ENCODE peak calls at places on chromosome 20, in eight cellular contexts. J is activated CD8-positive, alpha-beta memory T cell treated with anti-CD3 and anti-CD28 coated beads for 4 hours; M is pulmonary artery endothelial cell; Y is neuronal stem cell; P is GM23248; A is Panc1; I is stimulated activated CD4-positive, alpha-beta T cell treated with anti-CD3 and anti-CD28 coated beads, TNF-alpha, amount 100 ng/mL, for 4 hours; C is GM10248. W is an unnamed sample.

GRCh38 chr20:59920944-59921343 is 12.5 kb downstream of the SYCP2 start:
- DNase-seq in J (no peak), M (no peak), Y (no peak), P (no peak), A (no peak), I (no peak), C (no peak), W (no peak)

GRCh38 chr20:25525857-25526256 is 59.5 kb downstream of the NINL start:
- DNase-seq in J (no peak), M (no peak), Y (no peak), P (peak; percentile 98), A (no peak), I (no peak), C (no peak), W (no peak)

GRCh38 chr20:20331796-20332195 is 36.1 kb upstream of the INSM1 start:
- DNase-seq in J (no peak), M (no peak), Y (no peak), P (no peak), A (no peak), I (no peak), C (no peak), W (no peak)

GRCh38 chr20:13554706-13555105 is 84.0 kb downstream of the TASP1 start:
- DNase-seq in J (no peak), M (no peak), Y (no peak), P (peak; percentile 63), A (no peak), I (no peak), C (no peak), W (no peak)

GRCh38 chr20:57818418-57818817 is 108.6 kb upstream of the PMEPA1 start:
- DNase-seq in J (no peak), M (no peak), Y (no peak), P (peak; percentile 49), A (no peak), I (no peak), C (no peak), W (no peak)

GRCh38 chr20:50467618-50468373 is 42.4 kb upstream of the PTPN1 start:
- DNase-seq in J (no peak), M (no peak), Y (no peak), P (peak; percentile 63), A (no peak), I (no peak), C (no peak), W (no peak)

GRCh38 chr20:3784226-3784853 is 2.2 kb downstream of the CENPB start:
- DNase-seq in J (no peak), M (no peak), Y (no peak), P (peak; percentile 44), A (no peak), I (no peak), C (no peak), W (no peak)

GRCh38 chr20:58828141-58828540 is 22.6 kb downstream of the GNAS-AS1 start:
- DNase-seq in J (no peak), M (no peak), Y (no peak), P (no peak), A (no peak), I (no peak), C (no peak), W (no peak)

GRCh38 chr20:45095753-45096371 is 5.1 kb downstream of the KCNS1 start:
- DNase-seq in J (peak; percentile 31), M (no peak), Y (peak; percentile 43), P (peak; percentile 66), A (peak; percentile 55), I (no peak), C (peak; percentile 69), W (peak; percentile 38)